ENCODE peak calls at places on chromosomes 2 and 18, in eight cellular contexts. R is foreskin fibroblast, O is fibroblast of pulmonary artery, P is A549, S is kidney epithelial cell, G is HCT116, V is GM06990, N is IMR-90. Q is an unnamed sample.

GRCh38 chr2:230793573-230794359 is 71.0 kb upstream of the ITM2C start:
- DNase-seq in R (peak; percentile 98), O (peak; percentile 99), P (peak; percentile 27), S (peak; percentile 99), G (peak; percentile 95), V (no peak), N (peak; percentile 100), Q (peak; percentile 33)

GRCh38 chr2:237696471-237696870 is 69.1 kb downstream of the LRRFIP1 start:
- DNase-seq in R (no peak), O (no peak), P (no peak), S (no peak), G (no peak), V (peak; percentile 48), N (no peak), Q (no peak)

GRCh38 chr2:199163901-199164300 is 293.8 kb downstream of the SATB2 start:
- DNase-seq in R (no peak), O (no peak), P (no peak), S (no peak), G (no peak), V (no peak), N (no peak), Q (no peak)

GRCh38 chr2:101759162-101759561 is 61.7 kb downstream of the MAP4K4 start:
- DNase-seq in R (peak; percentile 87), O (peak; percentile 98), P (peak; percentile 23), S (peak; percentile 86), G (peak; percentile 57), V (no peak), N (peak; percentile 97), Q (no peak)

GRCh38 chr2:188399159-188399558 is 107.5 kb downstream of the GULP1 start:
- DNase-seq in R (peak; percentile 44), O (peak; percentile 34), P (no peak), S (peak; percentile 64), G (no peak), V (no peak), N (peak; percentile 69), Q (no peak)

GRCh38 chr2:170467568-170468422 is 247.3 kb upstream of the SP5 start:
- DNase-seq in R (peak; percentile 1), O (peak; percentile 5), P (no peak), S (no peak), G (no peak), V (no peak), N (no peak), Q (no peak)

GRCh38 chr18:65326831-65327230 is 424.0 kb upstream of the CDH7 start:
- DNase-seq in R (no peak), O (no peak), P (no peak), S (no peak), G (no peak), V (no peak), N (no peak), Q (no peak)

GRCh38 chr18:69998523-69998987 is 50.9 kb upstream of the CD226 start:
- DNase-seq in R (no peak), O (no peak), P (no peak), S (no peak), G (no peak), V (no peak), N (no peak), Q (no peak)

GRCh38 chr18:36871801-36872200 is 42.9 kb downstream of the KIAA1328 start:
- DNase-seq in R (no peak), O (no peak), P (no peak), S (no peak), G (no peak), V (no peak), N (no peak), Q (no peak)

GRCh38 chr2:178287652-178288344 is 93.5 kb downstream of the OSBPL6 start:
- DNase-seq in R (no peak), O (peak; percentile 33), P (no peak), S (no peak), G (no peak), V (no peak), N (no peak), Q (no peak)

GRCh38 chr18:36527025-36527424 is 229.5 kb downstream of the FHOD3 start:
- DNase-seq in R (no peak), O (no peak), P (no peak), S (no peak), G (no peak), V (no peak), N (peak; percentile 30), Q (no peak)

GRCh38 chr2:99626158-99626557 is 136.3 kb upstream of the REV1 start:
- DNase-seq in R (no peak), O (no peak), P (no peak), S (no peak), G (no peak), V (no peak), N (no peak), Q (no peak)

GRCh38 chr2:160140001-160140400 is 60.1 kb downstream of the ITGB6 start:
- DNase-seq in R (no peak), O (peak; percentile 5), P (no peak), S (no peak), G (no peak), V (no peak), N (peak; percentile 44), Q (no peak)

GRCh38 chr2:144572977-144573376 is 53.1 kb upstream of the ZEB2 start:
- DNase-seq in R (no peak), O (no peak), P (no peak), S (no peak), G (no peak), V (peak; percentile 24), N (no peak), Q (peak; percentile 32)

GRCh38 chr18:51666717-51667320 is 469.3 kb upstream of the MEX3C start:
- DNase-seq in R (no peak), O (peak; percentile 68), P (no peak), S (no peak), G (no peak), V (no peak), N (no peak), Q (no peak)

GRCh38 chr2:177338177-177338721 is 54.3 kb upstream of the AGPS start:
- DNase-seq in R (peak; percentile 69), O (peak; percentile 65), P (no peak), S (peak; percentile 73), G (peak; percentile 85), V (no peak), N (peak; percentile 68), Q (no peak)

GRCh38 chr2:217047209-217047998 is 187.5 kb upstream of the TNP1 start:
- DNase-seq in R (no peak), O (no peak), P (peak; percentile 8), S (no peak), G (no peak), V (no peak), N (peak; percentile 85), Q (no peak)

DNA sequence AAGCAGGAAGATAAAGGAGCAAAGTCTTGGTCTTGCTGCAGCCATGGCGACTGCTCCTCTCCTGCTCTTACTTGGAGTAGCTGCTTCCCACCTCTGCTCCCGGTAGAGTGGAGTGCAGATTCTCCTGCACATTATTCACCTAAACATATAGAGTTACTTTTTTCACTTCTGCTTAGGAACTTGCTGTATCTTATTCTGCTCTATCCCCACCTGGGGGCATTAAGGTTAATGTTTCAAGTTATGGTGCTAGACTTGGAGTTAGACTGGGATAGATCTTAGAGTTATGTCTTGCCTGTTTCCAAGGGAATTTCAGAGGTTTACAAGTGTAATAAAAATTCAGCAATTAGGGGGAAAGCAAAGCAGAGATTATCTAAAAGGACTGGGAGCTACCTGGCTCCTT is 144.2 kb downstream of the SETBP1 start:
- DNase-seq in R (no peak), O (no peak), P (no peak), S (no peak), G (no peak), V (no peak), N (no peak), Q (no peak)
- TF ChIP-seq CTCF in R (no peak), O (no peak), P (no peak), S (no peak), G (no peak), V (no peak), N (no peak), Q (no peak)

GRCh38 chr18:49784427-49785185 is 28.7 kb downstream of the ACAA2 start:
- DNase-seq in R (no peak), O (peak; percentile 64), P (no peak), S (no peak), G (no peak), V (no peak), N (peak; percentile 18), Q (no peak)
- TF ChIP-seq CTCF in R (peak; percentile 41), O (peak; percentile 44), P (peak; percentile 26), S (peak; percentile 28), G (peak; percentile 20), V (peak; percentile 20), N (peak; percentile 21), Q (no peak)

GRCh38 chr18:8428951-8429350 is 180.3 kb upstream of the RAB12 start:
- DNase-seq in R (no peak), O (no peak), P (no peak), S (no peak), G (no peak), V (no peak), N (no peak), Q (no peak)

GRCh38 chr18:8427339-8427738 is 181.9 kb upstream of the RAB12 start:
- DNase-seq in R (no peak), O (no peak), P (no peak), S (no peak), G (no peak), V (no peak), N (no peak), Q (no peak)

GRCh38 chr18:8424481-8424880 is 184.8 kb upstream of the RAB12 start:
- DNase-seq in R (no peak), O (no peak), P (no peak), S (no peak), G (no peak), V (no peak), N (no peak), Q (no peak)

GRCh38 chr18:8424917-8425725 is 184.1 kb upstream of the RAB12 start:
- DNase-seq in R (peak; percentile 80), O (peak; percentile 42), P (no peak), S (peak; percentile 82), G (peak; percentile 34), V (no peak), N (peak; percentile 75), Q (no peak)

GRCh38 chr18:8426401-8426800 is 182.8 kb upstream of the RAB12 start:
- DNase-seq in R (no peak), O (no peak), P (no peak), S (no peak), G (peak; percentile 16), V (no peak), N (no peak), Q (no peak)
- TF ChIP-seq CTCF in R (peak; percentile 16), O (peak; percentile 18), P (peak; percentile 9), S (peak; percentile 41), G (no peak), V (peak; percentile 41), N (peak; percentile 10), Q (no peak)

GRCh38 chr18:32036506-32037210 is 18.0 kb downstream of the RNF125 start:
- DNase-seq in R (no peak), O (no peak), P (no peak), S (no peak), G (no peak), V (no peak), N (no peak), Q (no peak)

GRCh38 chr18:32042337-32042736 is 23.7 kb downstream of the RNF125 start:
- DNase-seq in R (no peak), O (no peak), P (no peak), S (no peak), G (no peak), V (no peak), N (no peak), Q (no peak)

GRCh38 chr18:32032609-32033008 is 14.0 kb downstream of the RNF125 start:
- DNase-seq in R (no peak), O (no peak), P (no peak), S (no peak), G (no peak), V (no peak), N (no peak), Q (no peak)

GRCh38 chr18:32040936-32041335 is 22.3 kb downstream of the RNF125 start:
- DNase-seq in R (no peak), O (no peak), P (no peak), S (no peak), G (no peak), V (no peak), N (no peak), Q (peak; percentile 25)

GRCh38 chr18:32037616-32038015 is 19.0 kb downstream of the RNF125 start:
- DNase-seq in R (no peak), O (no peak), P (no peak), S (no peak), G (no peak), V (no peak), N (no peak), Q (no peak)
- TF ChIP-seq CTCF in R (no peak), O (no peak), P (no peak), S (no peak), G (no peak), V (no peak), N (no peak), Q (no peak)

Q was measured in GM13977.